ENCODE peak calls at places on chromosomes 1 and 21, in nine cellular contexts. One of them, this sample, is unnamed.

GRCh38 chr21:44285547-44285992 is at the start of gene AIRE:
- DNase-seq in nephron progenitor cell: peak; percentile 53
- DNase-seq in progenitor cell of endocrine pancreas: no peak
- DNase-seq in H9: no peak
- DNase-seq in colonic mucosa: no peak
- DNase-seq in uterus: no peak
- DNase-seq in dorsolateral prefrontal cortex: no peak
- DNase-seq in kidney epithelial cell: no peak
- DNase-seq in HL-60: no peak
- DNase-seq in this sample: no peak

GRCh38 chr1:116255933-116256649 is 117.0 kb upstream of the ATP1A1 start:
- DNase-seq in colonic mucosa: no peak
- DNase-seq in H9: no peak
- DNase-seq in progenitor cell of endocrine pancreas: no peak
- DNase-seq in nephron progenitor cell: no peak
- DNase-seq in HL-60: no peak
- DNase-seq in dorsolateral prefrontal cortex: no peak
- DNase-seq in uterus: no peak
- DNase-seq in kidney epithelial cell: peak; percentile 51
- DNase-seq in this sample: no peak

GRCh38 chr21:33208534-33208933 is 21.2 kb upstream of the IFNAR2 start:
- DNase-seq in kidney epithelial cell: no peak
- DNase-seq in dorsolateral prefrontal cortex: no peak
- DNase-seq in colonic mucosa: no peak
- DNase-seq in progenitor cell of endocrine pancreas: no peak
- DNase-seq in HL-60: no peak
- DNase-seq in uterus: no peak
- DNase-seq in H9: no peak
- DNase-seq in nephron progenitor cell: no peak
- DNase-seq in this sample: no peak

GRCh38 chr1:209659909-209660308 is 7.7 kb upstream of the LAMB3 start:
- DNase-seq in kidney epithelial cell: no peak
- DNase-seq in uterus: no peak
- DNase-seq in colonic mucosa: no peak
- DNase-seq in HL-60: peak; percentile 60
- DNase-seq in dorsolateral prefrontal cortex: no peak
- DNase-seq in H9: no peak
- DNase-seq in nephron progenitor cell: no peak
- DNase-seq in progenitor cell of endocrine pancreas: no peak
- DNase-seq in this sample: no peak

GRCh38 chr1:110570307-110570706 is 35.9 kb downstream of the KCNA2 start:
- DNase-seq in dorsolateral prefrontal cortex: no peak
- DNase-seq in progenitor cell of endocrine pancreas: no peak
- DNase-seq in kidney epithelial cell: no peak
- DNase-seq in nephron progenitor cell: no peak
- DNase-seq in uterus: no peak
- DNase-seq in colonic mucosa: no peak
- DNase-seq in H9: no peak
- DNase-seq in HL-60: no peak
- DNase-seq in this sample: no peak

GRCh38 chr1:3587133-3587733 is 24.1 kb downstream of the MEGF6 start:
- DNase-seq in HL-60: no peak
- DNase-seq in dorsolateral prefrontal cortex: peak; percentile 42
- DNase-seq in nephron progenitor cell: no peak
- DNase-seq in kidney epithelial cell: no peak
- DNase-seq in H9: no peak
- DNase-seq in colonic mucosa: no peak
- DNase-seq in progenitor cell of endocrine pancreas: no peak
- DNase-seq in uterus: no peak
- DNase-seq in this sample: peak; percentile 20

GRCh38 chr1:44507490-44508396 is 102.7 kb downstream of the RNF220 start:
- DNase-seq in progenitor cell of endocrine pancreas: no peak
- DNase-seq in colonic mucosa: no peak
- DNase-seq in kidney epithelial cell: no peak
- DNase-seq in H9: no peak
- DNase-seq in dorsolateral prefrontal cortex: peak; percentile 86
- DNase-seq in uterus: no peak
- DNase-seq in HL-60: no peak
- DNase-seq in nephron progenitor cell: peak; percentile 37
- DNase-seq in this sample: no peak

GRCh38 chr1:27142464-27142863 is 12.5 kb downstream of the SLC9A1 start:
- DNase-seq in colonic mucosa: no peak
- DNase-seq in HL-60: no peak
- DNase-seq in uterus: no peak
- DNase-seq in progenitor cell of endocrine pancreas: no peak
- DNase-seq in kidney epithelial cell: no peak
- DNase-seq in H9: peak; percentile 62
- DNase-seq in dorsolateral prefrontal cortex: no peak
- DNase-seq in nephron progenitor cell: no peak
- DNase-seq in this sample: peak; percentile 68

GRCh38 chr1:109639063-109639840 is 16.6 kb upstream of the GSTM4 start:
- DNase-seq in colonic mucosa: no peak
- DNase-seq in nephron progenitor cell: no peak
- DNase-seq in HL-60: no peak
- DNase-seq in kidney epithelial cell: no peak
- DNase-seq in H9: peak; percentile 14
- DNase-seq in progenitor cell of endocrine pancreas: no peak
- DNase-seq in uterus: no peak
- DNase-seq in dorsolateral prefrontal cortex: no peak
- DNase-seq in this sample: no peak

GRCh38 chr1:7207875-7208646 is 422.8 kb downstream of the CAMTA1 start:
- DNase-seq in progenitor cell of endocrine pancreas: peak; percentile 56
- DNase-seq in nephron progenitor cell: peak; percentile 78
- DNase-seq in dorsolateral prefrontal cortex: peak; percentile 63
- DNase-seq in H9: peak; percentile 87
- DNase-seq in kidney epithelial cell: peak; percentile 39
- DNase-seq in uterus: no peak
- DNase-seq in colonic mucosa: peak; percentile 45
- DNase-seq in HL-60: no peak
- DNase-seq in this sample: peak; percentile 73

GRCh38 chr1:57468661-57469523 is 45.0 kb upstream of the DAB1 start:
- DNase-seq in progenitor cell of endocrine pancreas: no peak
- DNase-seq in colonic mucosa: no peak
- DNase-seq in H9: no peak
- DNase-seq in HL-60: no peak
- DNase-seq in nephron progenitor cell: no peak
- DNase-seq in uterus: no peak
- DNase-seq in dorsolateral prefrontal cortex: no peak
- DNase-seq in kidney epithelial cell: no peak
- DNase-seq in this sample: no peak

GRCh38 chr1:207316622-207317510 is 4.6 kb upstream of the CD55 start:
- DNase-seq in HL-60: peak; percentile 98
- DNase-seq in progenitor cell of endocrine pancreas: no peak
- DNase-seq in colonic mucosa: peak; percentile 55
- DNase-seq in uterus: no peak
- DNase-seq in kidney epithelial cell: no peak
- DNase-seq in dorsolateral prefrontal cortex: no peak
- DNase-seq in H9: peak; percentile 43
- DNase-seq in nephron progenitor cell: no peak
- DNase-seq in this sample: peak; percentile 88

GRCh38 chr1:198064181-198064580 is 92.6 kb upstream of the NEK7 start:
- DNase-seq in kidney epithelial cell: no peak
- DNase-seq in dorsolateral prefrontal cortex: no peak
- DNase-seq in progenitor cell of endocrine pancreas: no peak
- DNase-seq in colonic mucosa: no peak
- DNase-seq in uterus: no peak
- DNase-seq in nephron progenitor cell: no peak
- DNase-seq in H9: no peak
- DNase-seq in HL-60: no peak
- DNase-seq in this sample: no peak

DNA sequence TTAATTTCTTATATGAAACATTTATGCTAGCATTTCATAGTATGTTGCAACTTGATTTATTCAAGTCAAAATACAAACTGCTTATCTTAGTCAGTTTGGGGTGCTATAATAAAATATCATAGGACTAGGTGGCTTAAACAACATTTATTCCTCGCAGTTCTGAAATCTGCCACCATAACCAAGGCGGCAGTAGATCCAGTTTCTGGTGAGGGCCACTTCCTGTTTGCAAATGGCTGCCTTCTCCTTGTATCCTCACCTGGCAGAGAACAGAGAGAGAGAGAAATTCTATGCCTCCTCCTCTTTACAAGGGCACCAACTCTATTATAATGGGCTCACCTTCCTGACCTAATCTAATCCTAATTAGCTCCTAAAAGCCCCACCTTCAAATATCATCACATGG is 76.1 kb upstream of the RGS2 start:
- DNase-seq in colonic mucosa: no peak
- DNase-seq in HL-60: peak; percentile 16
- DNase-seq in dorsolateral prefrontal cortex: no peak
- DNase-seq in progenitor cell of endocrine pancreas: no peak
- DNase-seq in kidney epithelial cell: no peak
- DNase-seq in nephron progenitor cell: no peak
- DNase-seq in H9: no peak
- DNase-seq in uterus: no peak
- DNase-seq in this sample: peak; percentile 20
- TF ChIP-seq CTCF in colonic mucosa: no peak
- TF ChIP-seq CTCF in HL-60: no peak
- TF ChIP-seq CTCF in dorsolateral prefrontal cortex: no peak
- TF ChIP-seq CTCF in progenitor cell of endocrine pancreas: peak; percentile 31
- TF ChIP-seq CTCF in kidney epithelial cell: peak; percentile 18
- TF ChIP-seq CTCF in nephron progenitor cell: no peak
- TF ChIP-seq CTCF in H9: peak; percentile 55
- TF ChIP-seq CTCF in uterus: no peak
- TF ChIP-seq CTCF in this sample: no peak

DNA sequence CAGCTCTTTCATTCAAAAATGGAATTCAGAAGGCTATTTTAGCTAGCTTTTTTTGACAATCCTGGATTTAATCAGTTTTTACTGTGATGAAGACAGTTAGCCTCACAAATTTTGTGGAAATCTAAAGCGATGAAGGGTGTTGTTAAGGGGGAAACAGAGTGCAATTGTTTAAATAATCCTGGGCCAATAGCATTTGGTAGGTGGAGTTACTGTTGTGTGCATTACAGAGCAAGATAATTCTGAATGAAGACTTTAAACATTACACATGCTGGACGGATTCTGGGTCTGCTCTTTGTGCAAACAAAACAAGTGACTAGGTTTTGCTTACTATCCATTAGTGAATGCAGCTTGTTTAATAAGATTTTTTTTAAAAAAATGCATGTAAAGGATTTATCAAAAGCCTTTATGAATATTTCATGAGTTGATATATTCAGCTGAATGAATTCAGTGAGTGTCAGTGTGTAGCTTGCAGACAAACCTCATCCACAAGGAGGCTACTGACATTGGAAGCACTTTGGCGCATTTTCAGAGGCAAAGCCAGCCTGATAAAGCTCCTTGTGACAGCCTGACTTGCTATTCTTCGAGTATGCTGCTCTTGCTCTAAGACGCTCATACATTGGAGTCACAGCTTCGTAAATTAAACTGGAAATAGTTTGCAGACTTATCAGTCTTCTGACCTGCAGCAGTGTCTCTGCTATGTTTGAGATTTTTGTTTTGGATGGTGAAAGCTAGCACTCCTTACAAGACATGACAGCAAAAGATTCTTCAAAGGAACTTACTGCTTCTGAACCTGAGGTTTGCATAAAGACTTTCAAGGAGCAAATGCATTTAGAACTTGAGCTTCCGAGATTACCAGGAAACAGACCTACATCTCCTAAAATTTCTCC is 199.7 kb downstream of the PDE4B start:
- DNase-seq in progenitor cell of endocrine pancreas: no peak
- DNase-seq in H9: no peak
- DNase-seq in kidney epithelial cell: no peak
- DNase-seq in dorsolateral prefrontal cortex: peak; percentile 60
- DNase-seq in colonic mucosa: no peak
- DNase-seq in uterus: no peak
- DNase-seq in HL-60: no peak
- DNase-seq in nephron progenitor cell: no peak
- DNase-seq in this sample: no peak
- TF ChIP-seq CTCF in progenitor cell of endocrine pancreas: no peak
- TF ChIP-seq CTCF in H9: no peak
- TF ChIP-seq CTCF in kidney epithelial cell: no peak
- TF ChIP-seq CTCF in dorsolateral prefrontal cortex: no peak
- TF ChIP-seq CTCF in colonic mucosa: no peak
- TF ChIP-seq CTCF in uterus: no peak
- TF ChIP-seq CTCF in HL-60: no peak
- TF ChIP-seq CTCF in nephron progenitor cell: no peak
- TF ChIP-seq CTCF in this sample: no peak

GRCh38 chr1:153545067-153546055 is at the start of gene S100A4:
- DNase-seq in HL-60: peak; percentile 89
- DNase-seq in uterus: peak; percentile 95
- DNase-seq in nephron progenitor cell: peak; percentile 82
- DNase-seq in H9: peak; percentile 97
- DNase-seq in dorsolateral prefrontal cortex: no peak
- DNase-seq in kidney epithelial cell: peak; percentile 79
- DNase-seq in progenitor cell of endocrine pancreas: peak; percentile 72
- DNase-seq in colonic mucosa: peak; percentile 99
- DNase-seq in this sample: peak; percentile 98
- TF ChIP-seq CTCF in HL-60: no peak
- TF ChIP-seq CTCF in uterus: no peak
- TF ChIP-seq CTCF in nephron progenitor cell: no peak
- TF ChIP-seq CTCF in H9: no peak
- TF ChIP-seq CTCF in dorsolateral prefrontal cortex: no peak
- TF ChIP-seq CTCF in kidney epithelial cell: no peak
- TF ChIP-seq CTCF in progenitor cell of endocrine pancreas: no peak
- TF ChIP-seq CTCF in colonic mucosa: no peak
- TF ChIP-seq CTCF in this sample: no peak

GRCh38 chr1:106984801-106985200 is 71.7 kb upstream of the PRMT6 start:
- DNase-seq in nephron progenitor cell: no peak
- DNase-seq in kidney epithelial cell: no peak
- DNase-seq in H9: no peak
- DNase-seq in progenitor cell of endocrine pancreas: no peak
- DNase-seq in HL-60: no peak
- DNase-seq in colonic mucosa: no peak
- DNase-seq in uterus: no peak
- DNase-seq in dorsolateral prefrontal cortex: no peak
- DNase-seq in this sample: no peak
- TF ChIP-seq CTCF in nephron progenitor cell: no peak
- TF ChIP-seq CTCF in kidney epithelial cell: no peak
- TF ChIP-seq CTCF in H9: no peak
- TF ChIP-seq CTCF in progenitor cell of endocrine pancreas: no peak
- TF ChIP-seq CTCF in HL-60: no peak
- TF ChIP-seq CTCF in colonic mucosa: no peak
- TF ChIP-seq CTCF in uterus: no peak
- TF ChIP-seq CTCF in dorsolateral prefrontal cortex: no peak
- TF ChIP-seq CTCF in this sample: no peak

GRCh38 chr1:152543808-152544207 is 22.8 kb downstream of the LCE3E start:
- DNase-seq in progenitor cell of endocrine pancreas: no peak
- DNase-seq in kidney epithelial cell: no peak
- DNase-seq in H9: no peak
- DNase-seq in HL-60: no peak
- DNase-seq in uterus: no peak
- DNase-seq in dorsolateral prefrontal cortex: no peak
- DNase-seq in nephron progenitor cell: no peak
- DNase-seq in colonic mucosa: no peak
- DNase-seq in this sample: no peak
- TF ChIP-seq CTCF in progenitor cell of endocrine pancreas: no peak
- TF ChIP-seq CTCF in kidney epithelial cell: peak; percentile 2
- TF ChIP-seq CTCF in H9: no peak
- TF ChIP-seq CTCF in HL-60: no peak
- TF ChIP-seq CTCF in uterus: no peak
- TF ChIP-seq CTCF in dorsolateral prefrontal cortex: no peak
- TF ChIP-seq CTCF in nephron progenitor cell: no peak
- TF ChIP-seq CTCF in colonic mucosa: no peak
- TF ChIP-seq CTCF in this sample: peak; percentile 28

GRCh38 chr1:169812131-169812530 is 17.4 kb upstream of the METTL18 start:
- DNase-seq in HL-60: no peak
- DNase-seq in dorsolateral prefrontal cortex: no peak
- DNase-seq in colonic mucosa: no peak
- DNase-seq in uterus: no peak
- DNase-seq in kidney epithelial cell: no peak
- DNase-seq in progenitor cell of endocrine pancreas: no peak
- DNase-seq in nephron progenitor cell: no peak
- DNase-seq in H9: no peak
- DNase-seq in this sample: no peak
- TF ChIP-seq CTCF in HL-60: no peak
- TF ChIP-seq CTCF in dorsolateral prefrontal cortex: no peak
- TF ChIP-seq CTCF in colonic mucosa: no peak
- TF ChIP-seq CTCF in uterus: no peak
- TF ChIP-seq CTCF in kidney epithelial cell: no peak
- TF ChIP-seq CTCF in progenitor cell of endocrine pancreas: no peak
- TF ChIP-seq CTCF in nephron progenitor cell: no peak
- TF ChIP-seq CTCF in H9: no peak
- TF ChIP-seq CTCF in this sample: no peak

GRCh38 chr1:215739028-215739427 is 171.9 kb downstream of the KCTD3 start:
- DNase-seq in dorsolateral prefrontal cortex: no peak
- DNase-seq in nephron progenitor cell: no peak
- DNase-seq in colonic mucosa: no peak
- DNase-seq in progenitor cell of endocrine pancreas: no peak
- DNase-seq in uterus: no peak
- DNase-seq in kidney epithelial cell: no peak
- DNase-seq in HL-60: no peak
- DNase-seq in H9: no peak
- DNase-seq in this sample: no peak
- TF ChIP-seq CTCF in dorsolateral prefrontal cortex: no peak
- TF ChIP-seq CTCF in nephron progenitor cell: no peak
- TF ChIP-seq CTCF in colonic mucosa: no peak
- TF ChIP-seq CTCF in progenitor cell of endocrine pancreas: no peak
- TF ChIP-seq CTCF in uterus: no peak
- TF ChIP-seq CTCF in kidney epithelial cell: no peak
- TF ChIP-seq CTCF in HL-60: no peak
- TF ChIP-seq CTCF in H9: no peak
- TF ChIP-seq CTCF in this sample: no peak

This sample was measured in Calu3.